ENCODE peak calls at places on chromosomes 7 and 10, in four cellular contexts. One of them, this sample, is unnamed.

GRCh38 chr7:157558061-157558460 is 221.3 kb downstream of the DNAJB6 start:
- DNase-seq in Peyer's patch: peak
- DNase-seq in left ventricle myocardium superior: peak
- DNase-seq in heart left ventricle: no peak
- DNase-seq in this sample: peak

GRCh38 chr7:132899833-132900232 is 182.1 kb downstream of the CHCHD3 start:
- DNase-seq in Peyer's patch: no peak
- DNase-seq in left ventricle myocardium superior: no peak
- DNase-seq in heart left ventricle: no peak
- DNase-seq in this sample: no peak

GRCh38 chr7:1249731-1250130 is 17.1 kb downstream of the UNCX start:
- DNase-seq in Peyer's patch: no peak
- DNase-seq in left ventricle myocardium superior: peak
- DNase-seq in heart left ventricle: no peak
- DNase-seq in this sample: no peak

GRCh38 chr10:68543004-68543918 is 15.9 kb upstream of the SLC25A16 start:
- DNase-seq in Peyer's patch: no peak
- DNase-seq in left ventricle myocardium superior: no peak
- DNase-seq in heart left ventricle: no peak
- DNase-seq in this sample: no peak

GRCh38 chr7:4748267-4748666 is 27.2 kb upstream of the AP5Z1 start:
- DNase-seq in Peyer's patch: no peak
- DNase-seq in left ventricle myocardium superior: no peak
- DNase-seq in heart left ventricle: no peak
- DNase-seq in this sample: no peak

GRCh38 chr10:77943086-77943901 is 16.7 kb upstream of the DLG5 start:
- DNase-seq in Peyer's patch: no peak
- DNase-seq in left ventricle myocardium superior: peak
- DNase-seq in heart left ventricle: no peak
- DNase-seq in this sample: peak

GRCh38 chr7:101109368-101109767 is 17.5 kb upstream of the SERPINE1 start:
- DNase-seq in Peyer's patch: no peak
- DNase-seq in left ventricle myocardium superior: no peak
- DNase-seq in heart left ventricle: no peak
- DNase-seq in this sample: no peak

GRCh38 chr7:98870071-98870651 is 347 bp upstream of the TMEM130 start:
- DNase-seq in Peyer's patch: peak
- DNase-seq in left ventricle myocardium superior: peak
- DNase-seq in heart left ventricle: peak
- DNase-seq in this sample: peak

GRCh38 chr7:38020134-38020533 is 99.7 kb downstream of the EPDR1 start:
- DNase-seq in Peyer's patch: no peak
- DNase-seq in left ventricle myocardium superior: no peak
- DNase-seq in heart left ventricle: no peak
- DNase-seq in this sample: no peak

GRCh38 chr7:69699949-69700715 is 101.9 kb downstream of the AUTS2 start:
- DNase-seq in Peyer's patch: no peak
- DNase-seq in left ventricle myocardium superior: no peak
- DNase-seq in heart left ventricle: no peak
- DNase-seq in this sample: no peak

GRCh38 chr10:8058274-8059111 is 4.0 kb downstream of the GATA3 start:
- DNase-seq in Peyer's patch: no peak
- DNase-seq in left ventricle myocardium superior: no peak
- DNase-seq in heart left ventricle: no peak
- DNase-seq in this sample: no peak

GRCh38 chr10:37035853-37036252 is 89.5 kb upstream of the ANKRD30A start:
- DNase-seq in Peyer's patch: no peak
- DNase-seq in left ventricle myocardium superior: no peak
- DNase-seq in heart left ventricle: no peak
- DNase-seq in this sample: no peak

GRCh38 chr7:94003446-94004023 is 620 bp downstream of the BET1 start:
- DNase-seq in Peyer's patch: no peak
- DNase-seq in left ventricle myocardium superior: no peak
- DNase-seq in heart left ventricle: no peak
- DNase-seq in this sample: no peak

GRCh38 chr10:12793106-12793505 is 208.4 kb downstream of the CCDC3 start:
- DNase-seq in Peyer's patch: no peak
- DNase-seq in left ventricle myocardium superior: no peak
- DNase-seq in heart left ventricle: no peak
- DNase-seq in this sample: no peak

GRCh38 chr10:9562001-9562505 is 1455.6 kb upstream of the CELF2 start:
- DNase-seq in Peyer's patch: no peak
- DNase-seq in left ventricle myocardium superior: no peak
- DNase-seq in heart left ventricle: no peak
- DNase-seq in this sample: no peak

GRCh38 chr10:50511512-50512213 is 112.1 kb downstream of the SGMS1 start:
- DNase-seq in Peyer's patch: no peak
- DNase-seq in left ventricle myocardium superior: no peak
- DNase-seq in heart left ventricle: no peak
- DNase-seq in this sample: no peak

GRCh38 chr10:45464958-45465567 is 91.0 kb downstream of the ALOX5 start:
- DNase-seq in Peyer's patch: peak
- DNase-seq in left ventricle myocardium superior: peak
- DNase-seq in heart left ventricle: peak
- DNase-seq in this sample: no peak

GRCh38 chr10:79128923-79129305 is 60.1 kb downstream of the ZMIZ1 start:
- DNase-seq in Peyer's patch: no peak
- DNase-seq in left ventricle myocardium superior: no peak
- DNase-seq in heart left ventricle: no peak
- DNase-seq in this sample: no peak

GRCh38 chr10:71658349-71658745 is 61.2 kb downstream of the C10orf105 start:
- DNase-seq in Peyer's patch: no peak
- DNase-seq in left ventricle myocardium superior: no peak
- DNase-seq in heart left ventricle: no peak
- DNase-seq in this sample: no peak

This sample was measured in sigmoid colon.